ENCODE peak calls at places on chromosomes 7 and 10, in eight cellular contexts. One of them, this sample, is unnamed.
A peak's percentile ranks its signal among the peaks of the same experiment; 100 is the strongest.

GRCh38 chr7:149742075-149742701 is 31.2 kb downstream of the ZNF467 start:
- DNase-seq in T-helper 9 cell: peak; percentile 49
- DNase-seq in CD8-positive, alpha-beta T cell: peak; percentile 77
- DNase-seq in A549: peak; percentile 93
- DNase-seq in skeletal muscle cell: peak; percentile 7
- DNase-seq in activated naive CD4-positive, alpha-beta T cell treated with anti-CD3 and anti-CD28 coated beads for 36 hours: peak; percentile 71
- DNase-seq in transverse colon: peak; percentile 70
- DNase-seq in AG04450: peak; percentile 20
- DNase-seq in this sample: peak; percentile 32

GRCh38 chr10:6649903-6650302 is 69.8 kb upstream of the PRKCQ start:
- DNase-seq in A549: no peak
- DNase-seq in AG04450: no peak
- DNase-seq in activated naive CD4-positive, alpha-beta T cell treated with anti-CD3 and anti-CD28 coated beads for 36 hours: no peak
- DNase-seq in CD8-positive, alpha-beta T cell: no peak
- DNase-seq in T-helper 9 cell: no peak
- DNase-seq in skeletal muscle cell: no peak
- DNase-seq in transverse colon: no peak
- DNase-seq in this sample: no peak

GRCh38 chr7:72465521-72465920 is 53.4 kb upstream of the CALN1 start:
- DNase-seq in AG04450: no peak
- DNase-seq in transverse colon: no peak
- DNase-seq in activated naive CD4-positive, alpha-beta T cell treated with anti-CD3 and anti-CD28 coated beads for 36 hours: no peak
- DNase-seq in A549: no peak
- DNase-seq in skeletal muscle cell: no peak
- DNase-seq in T-helper 9 cell: no peak
- DNase-seq in CD8-positive, alpha-beta T cell: no peak
- DNase-seq in this sample: no peak

GRCh38 chr10:72276421-72277339 is 3.0 kb downstream of the DDIT4 start:
- DNase-seq in T-helper 9 cell: no peak
- DNase-seq in transverse colon: peak; percentile 44
- DNase-seq in A549: no peak
- DNase-seq in AG04450: no peak
- DNase-seq in CD8-positive, alpha-beta T cell: no peak
- DNase-seq in activated naive CD4-positive, alpha-beta T cell treated with anti-CD3 and anti-CD28 coated beads for 36 hours: no peak
- DNase-seq in skeletal muscle cell: peak; percentile 80
- DNase-seq in this sample: no peak

GRCh38 chr7:102433319-102434038 is at the start of gene ORAI2:
- DNase-seq in AG04450: no peak
- DNase-seq in skeletal muscle cell: no peak
- DNase-seq in CD8-positive, alpha-beta T cell: peak; percentile 89
- DNase-seq in T-helper 9 cell: peak; percentile 89
- DNase-seq in transverse colon: peak; percentile 84
- DNase-seq in A549: peak; percentile 81
- DNase-seq in activated naive CD4-positive, alpha-beta T cell treated with anti-CD3 and anti-CD28 coated beads for 36 hours: peak; percentile 81
- DNase-seq in this sample: peak; percentile 20

GRCh38 chr10:122441961-122442360 is 12.5 kb upstream of the ARMS2 start:
- DNase-seq in CD8-positive, alpha-beta T cell: no peak
- DNase-seq in skeletal muscle cell: no peak
- DNase-seq in A549: peak; percentile 78
- DNase-seq in transverse colon: no peak
- DNase-seq in T-helper 9 cell: no peak
- DNase-seq in activated naive CD4-positive, alpha-beta T cell treated with anti-CD3 and anti-CD28 coated beads for 36 hours: no peak
- DNase-seq in AG04450: no peak
- DNase-seq in this sample: no peak

GRCh38 chr7:64869912-64870562 is 33.0 kb upstream of the ZNF273 start:
- DNase-seq in CD8-positive, alpha-beta T cell: peak; percentile 32
- DNase-seq in T-helper 9 cell: no peak
- DNase-seq in A549: no peak
- DNase-seq in AG04450: no peak
- DNase-seq in skeletal muscle cell: no peak
- DNase-seq in activated naive CD4-positive, alpha-beta T cell treated with anti-CD3 and anti-CD28 coated beads for 36 hours: no peak
- DNase-seq in transverse colon: no peak
- DNase-seq in this sample: no peak

GRCh38 chr7:144670251-144670650 is 165.6 kb downstream of the TPK1 start:
- DNase-seq in A549: no peak
- DNase-seq in activated naive CD4-positive, alpha-beta T cell treated with anti-CD3 and anti-CD28 coated beads for 36 hours: no peak
- DNase-seq in transverse colon: no peak
- DNase-seq in AG04450: no peak
- DNase-seq in T-helper 9 cell: no peak
- DNase-seq in skeletal muscle cell: no peak
- DNase-seq in CD8-positive, alpha-beta T cell: no peak
- DNase-seq in this sample: no peak

GRCh38 chr10:44830022-44830421 is 81.1 kb upstream of the TMEM72 start:
- DNase-seq in A549: no peak
- DNase-seq in transverse colon: no peak
- DNase-seq in activated naive CD4-positive, alpha-beta T cell treated with anti-CD3 and anti-CD28 coated beads for 36 hours: no peak
- DNase-seq in AG04450: peak; percentile 16
- DNase-seq in CD8-positive, alpha-beta T cell: no peak
- DNase-seq in skeletal muscle cell: peak; percentile 18
- DNase-seq in T-helper 9 cell: no peak
- DNase-seq in this sample: no peak

GRCh38 chr7:88306590-88307048 is at the start of gene STEAP4:
- DNase-seq in A549: no peak
- DNase-seq in AG04450: no peak
- DNase-seq in transverse colon: peak; percentile 83
- DNase-seq in T-helper 9 cell: no peak
- DNase-seq in skeletal muscle cell: peak; percentile 25
- DNase-seq in activated naive CD4-positive, alpha-beta T cell treated with anti-CD3 and anti-CD28 coated beads for 36 hours: peak; percentile 13
- DNase-seq in CD8-positive, alpha-beta T cell: no peak
- DNase-seq in this sample: no peak

GRCh38 chr10:59877191-59877671 is 29.1 kb downstream of the CCDC6 start:
- DNase-seq in skeletal muscle cell: peak; percentile 57
- DNase-seq in activated naive CD4-positive, alpha-beta T cell treated with anti-CD3 and anti-CD28 coated beads for 36 hours: no peak
- DNase-seq in T-helper 9 cell: no peak
- DNase-seq in CD8-positive, alpha-beta T cell: no peak
- DNase-seq in AG04450: peak; percentile 39
- DNase-seq in A549: no peak
- DNase-seq in transverse colon: no peak
- DNase-seq in this sample: peak; percentile 26

GRCh38 chr10:117248700-117249465 is 8.0 kb downstream of the SLC18A2 start:
- DNase-seq in A549: no peak
- DNase-seq in CD8-positive, alpha-beta T cell: no peak
- DNase-seq in AG04450: no peak
- DNase-seq in transverse colon: no peak
- DNase-seq in T-helper 9 cell: no peak
- DNase-seq in skeletal muscle cell: no peak
- DNase-seq in activated naive CD4-positive, alpha-beta T cell treated with anti-CD3 and anti-CD28 coated beads for 36 hours: no peak
- DNase-seq in this sample: no peak

GRCh38 chr10:73865459-73866442 is 8.6 kb downstream of the CAMK2G start:
- DNase-seq in activated naive CD4-positive, alpha-beta T cell treated with anti-CD3 and anti-CD28 coated beads for 36 hours: peak; percentile 85
- DNase-seq in skeletal muscle cell: no peak
- DNase-seq in A549: no peak
- DNase-seq in CD8-positive, alpha-beta T cell: peak; percentile 73
- DNase-seq in transverse colon: peak; percentile 61
- DNase-seq in T-helper 9 cell: peak; percentile 42
- DNase-seq in AG04450: no peak
- DNase-seq in this sample: no peak

GRCh38 chr7:78523903-78524302 is 725.3 kb downstream of the PHTF2 start:
- DNase-seq in A549: no peak
- DNase-seq in AG04450: no peak
- DNase-seq in CD8-positive, alpha-beta T cell: no peak
- DNase-seq in activated naive CD4-positive, alpha-beta T cell treated with anti-CD3 and anti-CD28 coated beads for 36 hours: no peak
- DNase-seq in T-helper 9 cell: no peak
- DNase-seq in transverse colon: no peak
- DNase-seq in skeletal muscle cell: no peak
- DNase-seq in this sample: no peak

GRCh38 chr7:19899517-19899916 is 126.1 kb upstream of the TMEM196 start:
- DNase-seq in AG04450: no peak
- DNase-seq in transverse colon: no peak
- DNase-seq in A549: peak; percentile 18
- DNase-seq in skeletal muscle cell: no peak
- DNase-seq in CD8-positive, alpha-beta T cell: no peak
- DNase-seq in activated naive CD4-positive, alpha-beta T cell treated with anti-CD3 and anti-CD28 coated beads for 36 hours: no peak
- DNase-seq in T-helper 9 cell: no peak
- DNase-seq in this sample: no peak

GRCh38 chr10:58275261-58275660 is 6.3 kb downstream of the CISD1 start:
- DNase-seq in skeletal muscle cell: no peak
- DNase-seq in AG04450: no peak
- DNase-seq in transverse colon: no peak
- DNase-seq in T-helper 9 cell: no peak
- DNase-seq in CD8-positive, alpha-beta T cell: no peak
- DNase-seq in A549: no peak
- DNase-seq in activated naive CD4-positive, alpha-beta T cell treated with anti-CD3 and anti-CD28 coated beads for 36 hours: no peak
- DNase-seq in this sample: no peak

GRCh38 chr10:3763035-3763456 is 22.0 kb downstream of the KLF6 start:
- DNase-seq in transverse colon: peak; percentile 45
- DNase-seq in CD8-positive, alpha-beta T cell: no peak
- DNase-seq in activated naive CD4-positive, alpha-beta T cell treated with anti-CD3 and anti-CD28 coated beads for 36 hours: no peak
- DNase-seq in A549: no peak
- DNase-seq in AG04450: no peak
- DNase-seq in T-helper 9 cell: no peak
- DNase-seq in skeletal muscle cell: no peak
- DNase-seq in this sample: no peak

GRCh38 chr10:133048306-133048705 is 39.4 kb upstream of the ADGRA1 start:
- DNase-seq in skeletal muscle cell: no peak
- DNase-seq in AG04450: no peak
- DNase-seq in A549: no peak
- DNase-seq in activated naive CD4-positive, alpha-beta T cell treated with anti-CD3 and anti-CD28 coated beads for 36 hours: no peak
- DNase-seq in transverse colon: no peak
- DNase-seq in CD8-positive, alpha-beta T cell: no peak
- DNase-seq in T-helper 9 cell: no peak
- DNase-seq in this sample: no peak

GRCh38 chr7:125481323-125481722 is 551.7 kb upstream of the POT1 start:
- DNase-seq in T-helper 9 cell: no peak
- DNase-seq in skeletal muscle cell: no peak
- DNase-seq in AG04450: no peak
- DNase-seq in transverse colon: no peak
- DNase-seq in activated naive CD4-positive, alpha-beta T cell treated with anti-CD3 and anti-CD28 coated beads for 36 hours: no peak
- DNase-seq in CD8-positive, alpha-beta T cell: no peak
- DNase-seq in A549: no peak
- DNase-seq in this sample: no peak

GRCh38 chr7:37921340-37921805 is 933 bp downstream of the EPDR1 start:
- DNase-seq in T-helper 9 cell: no peak
- DNase-seq in transverse colon: peak; percentile 45
- DNase-seq in skeletal muscle cell: no peak
- DNase-seq in A549: no peak
- DNase-seq in CD8-positive, alpha-beta T cell: peak; percentile 49
- DNase-seq in activated naive CD4-positive, alpha-beta T cell treated with anti-CD3 and anti-CD28 coated beads for 36 hours: peak; percentile 27
- DNase-seq in AG04450: no peak
- DNase-seq in this sample: no peak

GRCh38 chr7:2215851-2216250 is 16.9 kb downstream of the MAD1L1 start:
- DNase-seq in AG04450: no peak
- DNase-seq in T-helper 9 cell: no peak
- DNase-seq in CD8-positive, alpha-beta T cell: no peak
- DNase-seq in transverse colon: no peak
- DNase-seq in A549: no peak
- DNase-seq in activated naive CD4-positive, alpha-beta T cell treated with anti-CD3 and anti-CD28 coated beads for 36 hours: no peak
- DNase-seq in skeletal muscle cell: no peak
- DNase-seq in this sample: no peak

GRCh38 chr7:90337106-90337505 is 9.4 kb upstream of the GTPBP10 start:
- DNase-seq in AG04450: no peak
- DNase-seq in skeletal muscle cell: no peak
- DNase-seq in transverse colon: no peak
- DNase-seq in CD8-positive, alpha-beta T cell: no peak
- DNase-seq in T-helper 9 cell: no peak
- DNase-seq in activated naive CD4-positive, alpha-beta T cell treated with anti-CD3 and anti-CD28 coated beads for 36 hours: no peak
- DNase-seq in A549: no peak
- DNase-seq in this sample: no peak

GRCh38 chr10:129568562-129569344 is 101.7 kb downstream of the MGMT start:
- DNase-seq in CD8-positive, alpha-beta T cell: no peak
- DNase-seq in A549: no peak
- DNase-seq in activated naive CD4-positive, alpha-beta T cell treated with anti-CD3 and anti-CD28 coated beads for 36 hours: no peak
- DNase-seq in AG04450: no peak
- DNase-seq in T-helper 9 cell: no peak
- DNase-seq in transverse colon: no peak
- DNase-seq in skeletal muscle cell: no peak
- DNase-seq in this sample: no peak

GRCh38 chr10:49140306-49141175 is 6.7 kb upstream of the FAM170B start:
- DNase-seq in skeletal muscle cell: no peak
- DNase-seq in CD8-positive, alpha-beta T cell: peak; percentile 25
- DNase-seq in T-helper 9 cell: no peak
- DNase-seq in activated naive CD4-positive, alpha-beta T cell treated with anti-CD3 and anti-CD28 coated beads for 36 hours: no peak
- DNase-seq in AG04450: no peak
- DNase-seq in transverse colon: no peak
- DNase-seq in A549: no peak
- DNase-seq in this sample: no peak

GRCh38 chr10:100646033-100646432 is 99.3 kb upstream of the PAX2 start:
- DNase-seq in activated naive CD4-positive, alpha-beta T cell treated with anti-CD3 and anti-CD28 coated beads for 36 hours: no peak
- DNase-seq in T-helper 9 cell: no peak
- DNase-seq in A549: no peak
- DNase-seq in AG04450: no peak
- DNase-seq in skeletal muscle cell: no peak
- DNase-seq in transverse colon: no peak
- DNase-seq in CD8-positive, alpha-beta T cell: no peak
- DNase-seq in this sample: no peak

GRCh38 chr7:40372031-40372430 is 237.2 kb downstream of the SUGCT start:
- DNase-seq in skeletal muscle cell: no peak
- DNase-seq in CD8-positive, alpha-beta T cell: no peak
- DNase-seq in A549: no peak
- DNase-seq in transverse colon: no peak
- DNase-seq in activated naive CD4-positive, alpha-beta T cell treated with anti-CD3 and anti-CD28 coated beads for 36 hours: no peak
- DNase-seq in T-helper 9 cell: no peak
- DNase-seq in AG04450: no peak
- DNase-seq in this sample: no peak

GRCh38 chr10:5811387-5811821 is 1.8 kb downstream of the GDI2 start:
- DNase-seq in A549: no peak
- DNase-seq in CD8-positive, alpha-beta T cell: peak; percentile 13
- DNase-seq in AG04450: no peak
- DNase-seq in T-helper 9 cell: no peak
- DNase-seq in transverse colon: no peak
- DNase-seq in skeletal muscle cell: no peak
- DNase-seq in activated naive CD4-positive, alpha-beta T cell treated with anti-CD3 and anti-CD28 coated beads for 36 hours: no peak
- DNase-seq in this sample: no peak

GRCh38 chr7:22876986-22877729 is 54.5 kb upstream of the TOMM7 start:
- DNase-seq in CD8-positive, alpha-beta T cell: no peak
- DNase-seq in skeletal muscle cell: no peak
- DNase-seq in activated naive CD4-positive, alpha-beta T cell treated with anti-CD3 and anti-CD28 coated beads for 36 hours: no peak
- DNase-seq in T-helper 9 cell: no peak
- DNase-seq in transverse colon: no peak
- DNase-seq in AG04450: no peak
- DNase-seq in A549: no peak
- DNase-seq in this sample: no peak

GRCh38 chr10:6299234-6299633 is 96.5 kb downstream of the PFKFB3 start:
- DNase-seq in transverse colon: peak; percentile 17
- DNase-seq in skeletal muscle cell: no peak
- DNase-seq in T-helper 9 cell: no peak
- DNase-seq in AG04450: no peak
- DNase-seq in activated naive CD4-positive, alpha-beta T cell treated with anti-CD3 and anti-CD28 coated beads for 36 hours: peak; percentile 62
- DNase-seq in CD8-positive, alpha-beta T cell: no peak
- DNase-seq in A549: peak; percentile 95
- DNase-seq in this sample: peak; percentile 75